ENCODE peak calls at places on chromosomes 13 and 19, in nine cellular contexts. One of them, this sample, is unnamed.

GRCh38 chr19:16325161-16325527 is 518 bp downstream of the KLF2 start:
- DNase-seq in activated T-helper 2 cell treated with anti-CD3 and anti-CD28 coated beads, Interferon-gamma antibody, Interleukin-2, Interleukin-4, amounts not matched to agents 10 μg/mL and 5 μg/mL and 100 μg/mL, durations not matched to agents 14 hours and 24 hours and 36 hours: peak
- DNase-seq in activated naive CD4-positive, alpha-beta T cell treated with anti-CD3 and anti-CD28 coated beads for 36 hours: peak
- DNase-seq in kidney glomerular epithelial cell: no peak
- DNase-seq in CD8-positive, alpha-beta memory T cell: no peak
- DNase-seq in lower leg skin: peak
- DNase-seq in nucleus accumbens: no peak
- DNase-seq in SK-N-MC: no peak
- DNase-seq in mesothelial cell of epicardium: no peak
- DNase-seq in this sample: no peak

GRCh38 chr19:46015080-46015960 is 7.5 kb downstream of the PGLYRP1 start:
- DNase-seq in activated T-helper 2 cell treated with anti-CD3 and anti-CD28 coated beads, Interferon-gamma antibody, Interleukin-2, Interleukin-4, amounts not matched to agents 10 μg/mL and 5 μg/mL and 100 μg/mL, durations not matched to agents 14 hours and 24 hours and 36 hours: peak
- DNase-seq in activated naive CD4-positive, alpha-beta T cell treated with anti-CD3 and anti-CD28 coated beads for 36 hours: peak
- DNase-seq in kidney glomerular epithelial cell: peak
- DNase-seq in CD8-positive, alpha-beta memory T cell: peak
- DNase-seq in lower leg skin: peak
- DNase-seq in nucleus accumbens: no peak
- DNase-seq in SK-N-MC: no peak
- DNase-seq in mesothelial cell of epicardium: peak
- DNase-seq in this sample: no peak

GRCh38 chr13:97810152-97810551 is 143.3 kb upstream of the IPO5 start:
- DNase-seq in activated T-helper 2 cell treated with anti-CD3 and anti-CD28 coated beads, Interferon-gamma antibody, Interleukin-2, Interleukin-4, amounts not matched to agents 10 μg/mL and 5 μg/mL and 100 μg/mL, durations not matched to agents 14 hours and 24 hours and 36 hours: no peak
- DNase-seq in activated naive CD4-positive, alpha-beta T cell treated with anti-CD3 and anti-CD28 coated beads for 36 hours: no peak
- DNase-seq in kidney glomerular epithelial cell: peak
- DNase-seq in CD8-positive, alpha-beta memory T cell: no peak
- DNase-seq in lower leg skin: no peak
- DNase-seq in nucleus accumbens: no peak
- DNase-seq in SK-N-MC: no peak
- DNase-seq in mesothelial cell of epicardium: no peak
- DNase-seq in this sample: peak

GRCh38 chr13:85373322-85373721 is 425.9 kb downstream of the SLITRK6 start:
- DNase-seq in activated T-helper 2 cell treated with anti-CD3 and anti-CD28 coated beads, Interferon-gamma antibody, Interleukin-2, Interleukin-4, amounts not matched to agents 10 μg/mL and 5 μg/mL and 100 μg/mL, durations not matched to agents 14 hours and 24 hours and 36 hours: no peak
- DNase-seq in activated naive CD4-positive, alpha-beta T cell treated with anti-CD3 and anti-CD28 coated beads for 36 hours: no peak
- DNase-seq in kidney glomerular epithelial cell: no peak
- DNase-seq in CD8-positive, alpha-beta memory T cell: no peak
- DNase-seq in lower leg skin: no peak
- DNase-seq in nucleus accumbens: no peak
- DNase-seq in SK-N-MC: no peak
- DNase-seq in mesothelial cell of epicardium: no peak
- DNase-seq in this sample: no peak

GRCh38 chr13:99271249-99271648 is 13.1 kb upstream of the GPR18 start:
- DNase-seq in activated T-helper 2 cell treated with anti-CD3 and anti-CD28 coated beads, Interferon-gamma antibody, Interleukin-2, Interleukin-4, amounts not matched to agents 10 μg/mL and 5 μg/mL and 100 μg/mL, durations not matched to agents 14 hours and 24 hours and 36 hours: no peak
- DNase-seq in activated naive CD4-positive, alpha-beta T cell treated with anti-CD3 and anti-CD28 coated beads for 36 hours: no peak
- DNase-seq in kidney glomerular epithelial cell: no peak
- DNase-seq in CD8-positive, alpha-beta memory T cell: no peak
- DNase-seq in lower leg skin: no peak
- DNase-seq in nucleus accumbens: no peak
- DNase-seq in SK-N-MC: no peak
- DNase-seq in mesothelial cell of epicardium: no peak
- DNase-seq in this sample: no peak

GRCh38 chr13:33554919-33555791 is 262.8 kb upstream of the RFC3 start:
- DNase-seq in activated T-helper 2 cell treated with anti-CD3 and anti-CD28 coated beads, Interferon-gamma antibody, Interleukin-2, Interleukin-4, amounts not matched to agents 10 μg/mL and 5 μg/mL and 100 μg/mL, durations not matched to agents 14 hours and 24 hours and 36 hours: no peak
- DNase-seq in activated naive CD4-positive, alpha-beta T cell treated with anti-CD3 and anti-CD28 coated beads for 36 hours: no peak
- DNase-seq in kidney glomerular epithelial cell: no peak
- DNase-seq in CD8-positive, alpha-beta memory T cell: no peak
- DNase-seq in lower leg skin: no peak
- DNase-seq in nucleus accumbens: no peak
- DNase-seq in SK-N-MC: no peak
- DNase-seq in mesothelial cell of epicardium: no peak
- DNase-seq in this sample: no peak

GRCh38 chr13:93259527-93260080 is 33.0 kb downstream of the GPC6 start:
- DNase-seq in activated T-helper 2 cell treated with anti-CD3 and anti-CD28 coated beads, Interferon-gamma antibody, Interleukin-2, Interleukin-4, amounts not matched to agents 10 μg/mL and 5 μg/mL and 100 μg/mL, durations not matched to agents 14 hours and 24 hours and 36 hours: no peak
- DNase-seq in activated naive CD4-positive, alpha-beta T cell treated with anti-CD3 and anti-CD28 coated beads for 36 hours: no peak
- DNase-seq in kidney glomerular epithelial cell: no peak
- DNase-seq in CD8-positive, alpha-beta memory T cell: no peak
- DNase-seq in lower leg skin: no peak
- DNase-seq in nucleus accumbens: no peak
- DNase-seq in SK-N-MC: no peak
- DNase-seq in mesothelial cell of epicardium: no peak
- DNase-seq in this sample: no peak

GRCh38 chr19:40802300-40803169 is 3.5 kb downstream of the EGLN2 start:
- DNase-seq in activated T-helper 2 cell treated with anti-CD3 and anti-CD28 coated beads, Interferon-gamma antibody, Interleukin-2, Interleukin-4, amounts not matched to agents 10 μg/mL and 5 μg/mL and 100 μg/mL, durations not matched to agents 14 hours and 24 hours and 36 hours: no peak
- DNase-seq in activated naive CD4-positive, alpha-beta T cell treated with anti-CD3 and anti-CD28 coated beads for 36 hours: no peak
- DNase-seq in kidney glomerular epithelial cell: no peak
- DNase-seq in CD8-positive, alpha-beta memory T cell: no peak
- DNase-seq in lower leg skin: peak
- DNase-seq in nucleus accumbens: no peak
- DNase-seq in SK-N-MC: no peak
- DNase-seq in mesothelial cell of epicardium: no peak
- DNase-seq in this sample: no peak

GRCh38 chr19:8571006-8571411 is 6.2 kb downstream of the MYO1F start:
- DNase-seq in activated T-helper 2 cell treated with anti-CD3 and anti-CD28 coated beads, Interferon-gamma antibody, Interleukin-2, Interleukin-4, amounts not matched to agents 10 μg/mL and 5 μg/mL and 100 μg/mL, durations not matched to agents 14 hours and 24 hours and 36 hours: peak
- DNase-seq in activated naive CD4-positive, alpha-beta T cell treated with anti-CD3 and anti-CD28 coated beads for 36 hours: peak
- DNase-seq in kidney glomerular epithelial cell: no peak
- DNase-seq in CD8-positive, alpha-beta memory T cell: peak
- DNase-seq in lower leg skin: no peak
- DNase-seq in nucleus accumbens: peak
- DNase-seq in SK-N-MC: no peak
- DNase-seq in mesothelial cell of epicardium: no peak
- DNase-seq in this sample: peak

GRCh38 chr19:33302175-33302973 is at the start of gene CEBPA:
- DNase-seq in activated T-helper 2 cell treated with anti-CD3 and anti-CD28 coated beads, Interferon-gamma antibody, Interleukin-2, Interleukin-4, amounts not matched to agents 10 μg/mL and 5 μg/mL and 100 μg/mL, durations not matched to agents 14 hours and 24 hours and 36 hours: peak
- DNase-seq in activated naive CD4-positive, alpha-beta T cell treated with anti-CD3 and anti-CD28 coated beads for 36 hours: peak
- DNase-seq in kidney glomerular epithelial cell: peak
- DNase-seq in CD8-positive, alpha-beta memory T cell: peak
- DNase-seq in lower leg skin: peak
- DNase-seq in nucleus accumbens: peak
- DNase-seq in SK-N-MC: no peak
- DNase-seq in mesothelial cell of epicardium: peak
- DNase-seq in this sample: peak

GRCh38 chr19:15418112-15418587 is 638 bp downstream of the AKAP8L start:
- DNase-seq in activated T-helper 2 cell treated with anti-CD3 and anti-CD28 coated beads, Interferon-gamma antibody, Interleukin-2, Interleukin-4, amounts not matched to agents 10 μg/mL and 5 μg/mL and 100 μg/mL, durations not matched to agents 14 hours and 24 hours and 36 hours: no peak
- DNase-seq in activated naive CD4-positive, alpha-beta T cell treated with anti-CD3 and anti-CD28 coated beads for 36 hours: no peak
- DNase-seq in kidney glomerular epithelial cell: peak
- DNase-seq in CD8-positive, alpha-beta memory T cell: no peak
- DNase-seq in lower leg skin: no peak
- DNase-seq in nucleus accumbens: no peak
- DNase-seq in SK-N-MC: peak
- DNase-seq in mesothelial cell of epicardium: peak
- DNase-seq in this sample: peak

GRCh38 chr13:46006688-46007452 is 45.7 kb downstream of the ZC3H13 start:
- DNase-seq in activated T-helper 2 cell treated with anti-CD3 and anti-CD28 coated beads, Interferon-gamma antibody, Interleukin-2, Interleukin-4, amounts not matched to agents 10 μg/mL and 5 μg/mL and 100 μg/mL, durations not matched to agents 14 hours and 24 hours and 36 hours: no peak
- DNase-seq in activated naive CD4-positive, alpha-beta T cell treated with anti-CD3 and anti-CD28 coated beads for 36 hours: no peak
- DNase-seq in kidney glomerular epithelial cell: no peak
- DNase-seq in CD8-positive, alpha-beta memory T cell: no peak
- DNase-seq in lower leg skin: no peak
- DNase-seq in nucleus accumbens: no peak
- DNase-seq in SK-N-MC: no peak
- DNase-seq in mesothelial cell of epicardium: no peak
- DNase-seq in this sample: no peak

GRCh38 chr19:16385296-16385695 is 60.7 kb downstream of the KLF2 start:
- DNase-seq in activated T-helper 2 cell treated with anti-CD3 and anti-CD28 coated beads, Interferon-gamma antibody, Interleukin-2, Interleukin-4, amounts not matched to agents 10 μg/mL and 5 μg/mL and 100 μg/mL, durations not matched to agents 14 hours and 24 hours and 36 hours: no peak
- DNase-seq in activated naive CD4-positive, alpha-beta T cell treated with anti-CD3 and anti-CD28 coated beads for 36 hours: no peak
- DNase-seq in kidney glomerular epithelial cell: no peak
- DNase-seq in CD8-positive, alpha-beta memory T cell: no peak
- DNase-seq in lower leg skin: no peak
- DNase-seq in nucleus accumbens: no peak
- DNase-seq in SK-N-MC: no peak
- DNase-seq in mesothelial cell of epicardium: no peak
- DNase-seq in this sample: no peak

GRCh38 chr13:50991624-50992610 is 82.3 kb downstream of the RNASEH2B start:
- DNase-seq in activated T-helper 2 cell treated with anti-CD3 and anti-CD28 coated beads, Interferon-gamma antibody, Interleukin-2, Interleukin-4, amounts not matched to agents 10 μg/mL and 5 μg/mL and 100 μg/mL, durations not matched to agents 14 hours and 24 hours and 36 hours: peak
- DNase-seq in activated naive CD4-positive, alpha-beta T cell treated with anti-CD3 and anti-CD28 coated beads for 36 hours: peak
- DNase-seq in kidney glomerular epithelial cell: no peak
- DNase-seq in CD8-positive, alpha-beta memory T cell: peak
- DNase-seq in lower leg skin: no peak
- DNase-seq in nucleus accumbens: no peak
- DNase-seq in SK-N-MC: no peak
- DNase-seq in mesothelial cell of epicardium: no peak
- DNase-seq in this sample: no peak

GRCh38 chr19:45475537-45476348 is 7.9 kb downstream of the FOSB start:
- DNase-seq in activated T-helper 2 cell treated with anti-CD3 and anti-CD28 coated beads, Interferon-gamma antibody, Interleukin-2, Interleukin-4, amounts not matched to agents 10 μg/mL and 5 μg/mL and 100 μg/mL, durations not matched to agents 14 hours and 24 hours and 36 hours: no peak
- DNase-seq in activated naive CD4-positive, alpha-beta T cell treated with anti-CD3 and anti-CD28 coated beads for 36 hours: no peak
- DNase-seq in kidney glomerular epithelial cell: no peak
- DNase-seq in CD8-positive, alpha-beta memory T cell: peak
- DNase-seq in lower leg skin: no peak
- DNase-seq in nucleus accumbens: no peak
- DNase-seq in SK-N-MC: no peak
- DNase-seq in mesothelial cell of epicardium: no peak
- DNase-seq in this sample: no peak

GRCh38 chr19:15300533-15301194 is 31.7 kb downstream of the BRD4 start:
- DNase-seq in activated T-helper 2 cell treated with anti-CD3 and anti-CD28 coated beads, Interferon-gamma antibody, Interleukin-2, Interleukin-4, amounts not matched to agents 10 μg/mL and 5 μg/mL and 100 μg/mL, durations not matched to agents 14 hours and 24 hours and 36 hours: no peak
- DNase-seq in activated naive CD4-positive, alpha-beta T cell treated with anti-CD3 and anti-CD28 coated beads for 36 hours: peak
- DNase-seq in kidney glomerular epithelial cell: no peak
- DNase-seq in CD8-positive, alpha-beta memory T cell: no peak
- DNase-seq in lower leg skin: no peak
- DNase-seq in nucleus accumbens: no peak
- DNase-seq in SK-N-MC: no peak
- DNase-seq in mesothelial cell of epicardium: no peak
- DNase-seq in this sample: no peak

GRCh38 chr19:28313633-28314032 is 899.3 kb downstream of the UQCRFS1 start:
- DNase-seq in activated T-helper 2 cell treated with anti-CD3 and anti-CD28 coated beads, Interferon-gamma antibody, Interleukin-2, Interleukin-4, amounts not matched to agents 10 μg/mL and 5 μg/mL and 100 μg/mL, durations not matched to agents 14 hours and 24 hours and 36 hours: no peak
- DNase-seq in activated naive CD4-positive, alpha-beta T cell treated with anti-CD3 and anti-CD28 coated beads for 36 hours: no peak
- DNase-seq in kidney glomerular epithelial cell: peak
- DNase-seq in CD8-positive, alpha-beta memory T cell: no peak
- DNase-seq in lower leg skin: no peak
- DNase-seq in nucleus accumbens: no peak
- DNase-seq in SK-N-MC: peak
- DNase-seq in mesothelial cell of epicardium: no peak
- DNase-seq in this sample: no peak

GRCh38 chr13:57858376-57858775 is 226.8 kb downstream of the PCDH17 start:
- DNase-seq in activated T-helper 2 cell treated with anti-CD3 and anti-CD28 coated beads, Interferon-gamma antibody, Interleukin-2, Interleukin-4, amounts not matched to agents 10 μg/mL and 5 μg/mL and 100 μg/mL, durations not matched to agents 14 hours and 24 hours and 36 hours: no peak
- DNase-seq in activated naive CD4-positive, alpha-beta T cell treated with anti-CD3 and anti-CD28 coated beads for 36 hours: no peak
- DNase-seq in kidney glomerular epithelial cell: no peak
- DNase-seq in CD8-positive, alpha-beta memory T cell: no peak
- DNase-seq in lower leg skin: no peak
- DNase-seq in nucleus accumbens: no peak
- DNase-seq in SK-N-MC: no peak
- DNase-seq in mesothelial cell of epicardium: no peak
- DNase-seq in this sample: no peak

GRCh38 chr13:79782541-79783216 is 301.7 kb downstream of the NDFIP2 start:
- DNase-seq in activated T-helper 2 cell treated with anti-CD3 and anti-CD28 coated beads, Interferon-gamma antibody, Interleukin-2, Interleukin-4, amounts not matched to agents 10 μg/mL and 5 μg/mL and 100 μg/mL, durations not matched to agents 14 hours and 24 hours and 36 hours: no peak
- DNase-seq in activated naive CD4-positive, alpha-beta T cell treated with anti-CD3 and anti-CD28 coated beads for 36 hours: no peak
- DNase-seq in kidney glomerular epithelial cell: peak
- DNase-seq in CD8-positive, alpha-beta memory T cell: no peak
- DNase-seq in lower leg skin: no peak
- DNase-seq in nucleus accumbens: peak
- DNase-seq in SK-N-MC: no peak
- DNase-seq in mesothelial cell of epicardium: no peak
- DNase-seq in this sample: peak

GRCh38 chr19:33496496-33496895 is 25.1 kb downstream of the PEPD start:
- DNase-seq in activated T-helper 2 cell treated with anti-CD3 and anti-CD28 coated beads, Interferon-gamma antibody, Interleukin-2, Interleukin-4, amounts not matched to agents 10 μg/mL and 5 μg/mL and 100 μg/mL, durations not matched to agents 14 hours and 24 hours and 36 hours: no peak
- DNase-seq in activated naive CD4-positive, alpha-beta T cell treated with anti-CD3 and anti-CD28 coated beads for 36 hours: no peak
- DNase-seq in kidney glomerular epithelial cell: no peak
- DNase-seq in CD8-positive, alpha-beta memory T cell: no peak
- DNase-seq in lower leg skin: no peak
- DNase-seq in nucleus accumbens: no peak
- DNase-seq in SK-N-MC: no peak
- DNase-seq in mesothelial cell of epicardium: no peak
- DNase-seq in this sample: no peak

GRCh38 chr19:54517483-54517882 is 14.9 kb downstream of the LAIR2 start:
- DNase-seq in activated T-helper 2 cell treated with anti-CD3 and anti-CD28 coated beads, Interferon-gamma antibody, Interleukin-2, Interleukin-4, amounts not matched to agents 10 μg/mL and 5 μg/mL and 100 μg/mL, durations not matched to agents 14 hours and 24 hours and 36 hours: peak
- DNase-seq in activated naive CD4-positive, alpha-beta T cell treated with anti-CD3 and anti-CD28 coated beads for 36 hours: peak
- DNase-seq in kidney glomerular epithelial cell: peak
- DNase-seq in CD8-positive, alpha-beta memory T cell: peak
- DNase-seq in lower leg skin: no peak
- DNase-seq in nucleus accumbens: no peak
- DNase-seq in SK-N-MC: peak
- DNase-seq in mesothelial cell of epicardium: no peak
- DNase-seq in this sample: peak

GRCh38 chr13:28423010-28423409 is 71.9 kb downstream of the FLT1 start:
- DNase-seq in activated T-helper 2 cell treated with anti-CD3 and anti-CD28 coated beads, Interferon-gamma antibody, Interleukin-2, Interleukin-4, amounts not matched to agents 10 μg/mL and 5 μg/mL and 100 μg/mL, durations not matched to agents 14 hours and 24 hours and 36 hours: peak
- DNase-seq in activated naive CD4-positive, alpha-beta T cell treated with anti-CD3 and anti-CD28 coated beads for 36 hours: peak
- DNase-seq in kidney glomerular epithelial cell: no peak
- DNase-seq in CD8-positive, alpha-beta memory T cell: peak
- DNase-seq in lower leg skin: no peak
- DNase-seq in nucleus accumbens: peak
- DNase-seq in SK-N-MC: no peak
- DNase-seq in mesothelial cell of epicardium: no peak
- DNase-seq in this sample: peak

GRCh38 chr19:55467236-55468053 is 2.9 kb upstream of the C19orf85 start:
- DNase-seq in activated T-helper 2 cell treated with anti-CD3 and anti-CD28 coated beads, Interferon-gamma antibody, Interleukin-2, Interleukin-4, amounts not matched to agents 10 μg/mL and 5 μg/mL and 100 μg/mL, durations not matched to agents 14 hours and 24 hours and 36 hours: peak
- DNase-seq in activated naive CD4-positive, alpha-beta T cell treated with anti-CD3 and anti-CD28 coated beads for 36 hours: peak
- DNase-seq in kidney glomerular epithelial cell: peak
- DNase-seq in CD8-positive, alpha-beta memory T cell: peak
- DNase-seq in lower leg skin: no peak
- DNase-seq in nucleus accumbens: peak
- DNase-seq in SK-N-MC: no peak
- DNase-seq in mesothelial cell of epicardium: peak
- DNase-seq in this sample: peak

GRCh38 chr19:14475251-14476073 is at the start of gene PTGER1:
- DNase-seq in activated T-helper 2 cell treated with anti-CD3 and anti-CD28 coated beads, Interferon-gamma antibody, Interleukin-2, Interleukin-4, amounts not matched to agents 10 μg/mL and 5 μg/mL and 100 μg/mL, durations not matched to agents 14 hours and 24 hours and 36 hours: peak
- DNase-seq in activated naive CD4-positive, alpha-beta T cell treated with anti-CD3 and anti-CD28 coated beads for 36 hours: peak
- DNase-seq in kidney glomerular epithelial cell: no peak
- DNase-seq in CD8-positive, alpha-beta memory T cell: no peak
- DNase-seq in lower leg skin: no peak
- DNase-seq in nucleus accumbens: no peak
- DNase-seq in SK-N-MC: no peak
- DNase-seq in mesothelial cell of epicardium: no peak
- DNase-seq in this sample: no peak

GRCh38 chr19:14149509-14149994 is 13.2 kb upstream of the ASF1B start:
- DNase-seq in activated T-helper 2 cell treated with anti-CD3 and anti-CD28 coated beads, Interferon-gamma antibody, Interleukin-2, Interleukin-4, amounts not matched to agents 10 μg/mL and 5 μg/mL and 100 μg/mL, durations not matched to agents 14 hours and 24 hours and 36 hours: peak
- DNase-seq in activated naive CD4-positive, alpha-beta T cell treated with anti-CD3 and anti-CD28 coated beads for 36 hours: peak
- DNase-seq in kidney glomerular epithelial cell: no peak
- DNase-seq in CD8-positive, alpha-beta memory T cell: peak
- DNase-seq in lower leg skin: peak
- DNase-seq in nucleus accumbens: peak
- DNase-seq in SK-N-MC: no peak
- DNase-seq in mesothelial cell of epicardium: no peak
- DNase-seq in this sample: peak

GRCh38 chr13:74930402-74931165 is 551.4 kb downstream of the TBC1D4 start:
- DNase-seq in activated T-helper 2 cell treated with anti-CD3 and anti-CD28 coated beads, Interferon-gamma antibody, Interleukin-2, Interleukin-4, amounts not matched to agents 10 μg/mL and 5 μg/mL and 100 μg/mL, durations not matched to agents 14 hours and 24 hours and 36 hours: no peak
- DNase-seq in activated naive CD4-positive, alpha-beta T cell treated with anti-CD3 and anti-CD28 coated beads for 36 hours: no peak
- DNase-seq in kidney glomerular epithelial cell: peak
- DNase-seq in CD8-positive, alpha-beta memory T cell: no peak
- DNase-seq in lower leg skin: no peak
- DNase-seq in nucleus accumbens: no peak
- DNase-seq in SK-N-MC: no peak
- DNase-seq in mesothelial cell of epicardium: no peak
- DNase-seq in this sample: no peak